ENCODE peak calls at places on chromosome 1, in seven cellular contexts. One of them, this sample, is unnamed.

GRCh38 chr1:203673550-203674411 is 47.1 kb downstream of the ATP2B4 start:
- DNase-seq in uterus: peak
- DNase-seq in IMR-90: peak
- DNase-seq in dorsolateral prefrontal cortex: no peak
- DNase-seq in CMK: peak
- DNase-seq in T-helper 17 cell: peak
- DNase-seq in activated CD4-positive, alpha-beta T cell treated with anti-CD3 and anti-CD28 coated beads, Interleukin-2, amount 50 U/mL, for 24 hours: peak
- DNase-seq in this sample: peak

GRCh38 chr1:151805066-151805820 is at the start of gene LINGO4:
- DNase-seq in uterus: no peak
- DNase-seq in IMR-90: no peak
- DNase-seq in dorsolateral prefrontal cortex: no peak
- DNase-seq in CMK: no peak
- DNase-seq in T-helper 17 cell: no peak
- DNase-seq in activated CD4-positive, alpha-beta T cell treated with anti-CD3 and anti-CD28 coated beads, Interleukin-2, amount 50 U/mL, for 24 hours: no peak
- DNase-seq in this sample: no peak

GRCh38 chr1:212147581-212148033 is 112.1 kb downstream of the DTL start:
- DNase-seq in uterus: no peak
- DNase-seq in IMR-90: no peak
- DNase-seq in dorsolateral prefrontal cortex: no peak
- DNase-seq in CMK: no peak
- DNase-seq in T-helper 17 cell: no peak
- DNase-seq in activated CD4-positive, alpha-beta T cell treated with anti-CD3 and anti-CD28 coated beads, Interleukin-2, amount 50 U/mL, for 24 hours: no peak
- DNase-seq in this sample: no peak

GRCh38 chr1:112818990-112819689 is 104.0 kb upstream of the PPM1J start:
- DNase-seq in uterus: no peak
- DNase-seq in IMR-90: peak
- DNase-seq in dorsolateral prefrontal cortex: no peak
- DNase-seq in CMK: peak
- DNase-seq in T-helper 17 cell: no peak
- DNase-seq in activated CD4-positive, alpha-beta T cell treated with anti-CD3 and anti-CD28 coated beads, Interleukin-2, amount 50 U/mL, for 24 hours: no peak
- DNase-seq in this sample: no peak

GRCh38 chr1:202145325-202146140 is 996 bp upstream of the ARL8A start:
- DNase-seq in uterus: no peak
- DNase-seq in IMR-90: no peak
- DNase-seq in dorsolateral prefrontal cortex: no peak
- DNase-seq in CMK: no peak
- DNase-seq in T-helper 17 cell: no peak
- DNase-seq in activated CD4-positive, alpha-beta T cell treated with anti-CD3 and anti-CD28 coated beads, Interleukin-2, amount 50 U/mL, for 24 hours: no peak
- DNase-seq in this sample: no peak

GRCh38 chr1:40309374-40310128 is 7.5 kb downstream of the COL9A2 start:
- DNase-seq in uterus: no peak
- DNase-seq in IMR-90: no peak
- DNase-seq in dorsolateral prefrontal cortex: peak
- DNase-seq in CMK: no peak
- DNase-seq in T-helper 17 cell: no peak
- DNase-seq in activated CD4-positive, alpha-beta T cell treated with anti-CD3 and anti-CD28 coated beads, Interleukin-2, amount 50 U/mL, for 24 hours: no peak
- DNase-seq in this sample: no peak

GRCh38 chr1:180501865-180502360 is 464 bp downstream of the ACBD6 start:
- DNase-seq in uterus: no peak
- DNase-seq in IMR-90: no peak
- DNase-seq in dorsolateral prefrontal cortex: no peak
- DNase-seq in CMK: no peak
- DNase-seq in T-helper 17 cell: peak
- DNase-seq in activated CD4-positive, alpha-beta T cell treated with anti-CD3 and anti-CD28 coated beads, Interleukin-2, amount 50 U/mL, for 24 hours: no peak
- DNase-seq in this sample: no peak

GRCh38 chr1:112402682-112403643 is 6.9 kb downstream of the CTTNBP2NL start:
- DNase-seq in uterus: no peak
- DNase-seq in IMR-90: peak
- DNase-seq in dorsolateral prefrontal cortex: no peak
- DNase-seq in CMK: no peak
- DNase-seq in T-helper 17 cell: no peak
- DNase-seq in activated CD4-positive, alpha-beta T cell treated with anti-CD3 and anti-CD28 coated beads, Interleukin-2, amount 50 U/mL, for 24 hours: no peak
- DNase-seq in this sample: no peak

GRCh38 chr1:153397056-153397923 is 6.4 kb upstream of the S100A8 start:
- DNase-seq in uterus: no peak
- DNase-seq in IMR-90: no peak
- DNase-seq in dorsolateral prefrontal cortex: no peak
- DNase-seq in CMK: no peak
- DNase-seq in T-helper 17 cell: no peak
- DNase-seq in activated CD4-positive, alpha-beta T cell treated with anti-CD3 and anti-CD28 coated beads, Interleukin-2, amount 50 U/mL, for 24 hours: no peak
- DNase-seq in this sample: no peak

GRCh38 chr1:244414543-244414942 is 37.2 kb downstream of the ADSS2 start:
- DNase-seq in uterus: no peak
- DNase-seq in IMR-90: peak
- DNase-seq in dorsolateral prefrontal cortex: no peak
- DNase-seq in CMK: no peak
- DNase-seq in T-helper 17 cell: no peak
- DNase-seq in activated CD4-positive, alpha-beta T cell treated with anti-CD3 and anti-CD28 coated beads, Interleukin-2, amount 50 U/mL, for 24 hours: no peak
- DNase-seq in this sample: no peak

GRCh38 chr1:214259353-214259982 is 21.5 kb upstream of the SMYD2 start:
- DNase-seq in uterus: no peak
- DNase-seq in IMR-90: peak
- DNase-seq in dorsolateral prefrontal cortex: no peak
- DNase-seq in CMK: no peak
- DNase-seq in T-helper 17 cell: no peak
- DNase-seq in activated CD4-positive, alpha-beta T cell treated with anti-CD3 and anti-CD28 coated beads, Interleukin-2, amount 50 U/mL, for 24 hours: no peak
- DNase-seq in this sample: no peak